ENCODE peak calls at places on chromosome X, in ten cellular contexts. One of them, this sample, is unnamed.

GRCh38 chrX:22246620-22247019 is 26.1 kb upstream of the CBLL2 start:
- DNase-seq in NCI-H510A treated with DMSO at 0.1 percent for 48 hours: no peak
- DNase-seq in iPS DF 6.9: no peak
- DNase-seq in stimulated activated naive B cell treated with anti-CD40 and anti-IgM and Interleukin-4, amounts not matched to agents 10 μg/mL and 1 μg/mL and 100 μg/mL, for 72 hours: no peak
- DNase-seq in activated CD8-positive, alpha-beta memory T cell treated with anti-CD3 and anti-CD28 coated beads for 24 hours: no peak
- DNase-seq in NCI-H774: no peak
- DNase-seq in AG08396: no peak
- DNase-seq in AG09309: peak
- DNase-seq in HFF-Myc: no peak
- DNase-seq in heart left ventricle: no peak
- DNase-seq in this sample: no peak

GRCh38 chrX:14697453-14697852 is 168.1 kb downstream of the GLRA2 start:
- DNase-seq in NCI-H510A treated with DMSO at 0.1 percent for 48 hours: peak
- DNase-seq in iPS DF 6.9: peak
- DNase-seq in stimulated activated naive B cell treated with anti-CD40 and anti-IgM and Interleukin-4, amounts not matched to agents 10 μg/mL and 1 μg/mL and 100 μg/mL, for 72 hours: peak
- DNase-seq in HFF-Myc: peak
- DNase-seq in NCI-H774: no peak
- DNase-seq in activated CD8-positive, alpha-beta memory T cell treated with anti-CD3 and anti-CD28 coated beads for 24 hours: peak
- DNase-seq in AG09309: no peak
- DNase-seq in heart left ventricle: no peak
- DNase-seq in AG08396: peak
- DNase-seq in this sample: peak

GRCh38 chrX:54166915-54167314 is 16.1 kb downstream of the FAM120C start:
- DNase-seq in AG08396: no peak
- DNase-seq in iPS DF 6.9: no peak
- DNase-seq in activated CD8-positive, alpha-beta memory T cell treated with anti-CD3 and anti-CD28 coated beads for 24 hours: no peak
- DNase-seq in NCI-H774: no peak
- DNase-seq in heart left ventricle: no peak
- DNase-seq in stimulated activated naive B cell treated with anti-CD40 and anti-IgM and Interleukin-4, amounts not matched to agents 10 μg/mL and 1 μg/mL and 100 μg/mL, for 72 hours: no peak
- DNase-seq in NCI-H510A treated with DMSO at 0.1 percent for 48 hours: no peak
- DNase-seq in HFF-Myc: no peak
- DNase-seq in AG09309: no peak
- DNase-seq in this sample: no peak

GRCh38 chrX:97310373-97310772 is 426.7 kb downstream of the RPA4 start:
- DNase-seq in AG09309: no peak
- DNase-seq in HFF-Myc: no peak
- DNase-seq in NCI-H510A treated with DMSO at 0.1 percent for 48 hours: no peak
- DNase-seq in stimulated activated naive B cell treated with anti-CD40 and anti-IgM and Interleukin-4, amounts not matched to agents 10 μg/mL and 1 μg/mL and 100 μg/mL, for 72 hours: no peak
- DNase-seq in iPS DF 6.9: peak
- DNase-seq in heart left ventricle: no peak
- DNase-seq in activated CD8-positive, alpha-beta memory T cell treated with anti-CD3 and anti-CD28 coated beads for 24 hours: no peak
- DNase-seq in AG08396: no peak
- DNase-seq in NCI-H774: no peak
- DNase-seq in this sample: no peak

GRCh38 chrX:103586314-103586646 is 965 bp downstream of the TCEAL4 start:
- DNase-seq in HFF-Myc: no peak
- DNase-seq in NCI-H510A treated with DMSO at 0.1 percent for 48 hours: no peak
- DNase-seq in activated CD8-positive, alpha-beta memory T cell treated with anti-CD3 and anti-CD28 coated beads for 24 hours: peak
- DNase-seq in heart left ventricle: peak
- DNase-seq in stimulated activated naive B cell treated with anti-CD40 and anti-IgM and Interleukin-4, amounts not matched to agents 10 μg/mL and 1 μg/mL and 100 μg/mL, for 72 hours: no peak
- DNase-seq in AG09309: no peak
- DNase-seq in NCI-H774: no peak
- DNase-seq in iPS DF 6.9: no peak
- DNase-seq in AG08396: no peak
- DNase-seq in this sample: no peak

GRCh38 chrX:16743604-16744325 is 24.4 kb downstream of the SYAP1 start:
- DNase-seq in NCI-H774: no peak
- DNase-seq in stimulated activated naive B cell treated with anti-CD40 and anti-IgM and Interleukin-4, amounts not matched to agents 10 μg/mL and 1 μg/mL and 100 μg/mL, for 72 hours: no peak
- DNase-seq in AG09309: peak
- DNase-seq in HFF-Myc: peak
- DNase-seq in NCI-H510A treated with DMSO at 0.1 percent for 48 hours: no peak
- DNase-seq in heart left ventricle: no peak
- DNase-seq in activated CD8-positive, alpha-beta memory T cell treated with anti-CD3 and anti-CD28 coated beads for 24 hours: peak
- DNase-seq in AG08396: peak
- DNase-seq in iPS DF 6.9: no peak
- DNase-seq in this sample: peak

GRCh38 chrX:21996872-21997271 is 35.3 kb upstream of the PHEX start:
- DNase-seq in HFF-Myc: peak
- DNase-seq in AG09309: peak
- DNase-seq in iPS DF 6.9: no peak
- DNase-seq in NCI-H510A treated with DMSO at 0.1 percent for 48 hours: no peak
- DNase-seq in activated CD8-positive, alpha-beta memory T cell treated with anti-CD3 and anti-CD28 coated beads for 24 hours: no peak
- DNase-seq in AG08396: peak
- DNase-seq in stimulated activated naive B cell treated with anti-CD40 and anti-IgM and Interleukin-4, amounts not matched to agents 10 μg/mL and 1 μg/mL and 100 μg/mL, for 72 hours: no peak
- DNase-seq in heart left ventricle: no peak
- DNase-seq in NCI-H774: no peak
- DNase-seq in this sample: no peak

GRCh38 chrX:109270580-109271484 is 211.1 kb downstream of the GUCY2F start:
- DNase-seq in NCI-H774: no peak
- DNase-seq in activated CD8-positive, alpha-beta memory T cell treated with anti-CD3 and anti-CD28 coated beads for 24 hours: peak
- DNase-seq in NCI-H510A treated with DMSO at 0.1 percent for 48 hours: no peak
- DNase-seq in HFF-Myc: no peak
- DNase-seq in stimulated activated naive B cell treated with anti-CD40 and anti-IgM and Interleukin-4, amounts not matched to agents 10 μg/mL and 1 μg/mL and 100 μg/mL, for 72 hours: peak
- DNase-seq in AG09309: no peak
- DNase-seq in iPS DF 6.9: no peak
- DNase-seq in heart left ventricle: no peak
- DNase-seq in AG08396: no peak
- DNase-seq in this sample: no peak

GRCh38 chrX:11188664-11189063 is 77.5 kb downstream of the HCCS start:
- DNase-seq in NCI-H510A treated with DMSO at 0.1 percent for 48 hours: no peak
- DNase-seq in HFF-Myc: peak
- DNase-seq in heart left ventricle: no peak
- DNase-seq in NCI-H774: no peak
- DNase-seq in iPS DF 6.9: no peak
- DNase-seq in AG08396: peak
- DNase-seq in activated CD8-positive, alpha-beta memory T cell treated with anti-CD3 and anti-CD28 coated beads for 24 hours: no peak
- DNase-seq in stimulated activated naive B cell treated with anti-CD40 and anti-IgM and Interleukin-4, amounts not matched to agents 10 μg/mL and 1 μg/mL and 100 μg/mL, for 72 hours: no peak
- DNase-seq in AG09309: no peak
- DNase-seq in this sample: no peak

GRCh38 chrX:12824944-12825343 is 33.7 kb downstream of the PRPS2 start:
- DNase-seq in iPS DF 6.9: no peak
- DNase-seq in NCI-H510A treated with DMSO at 0.1 percent for 48 hours: no peak
- DNase-seq in heart left ventricle: no peak
- DNase-seq in HFF-Myc: no peak
- DNase-seq in AG09309: no peak
- DNase-seq in stimulated activated naive B cell treated with anti-CD40 and anti-IgM and Interleukin-4, amounts not matched to agents 10 μg/mL and 1 μg/mL and 100 μg/mL, for 72 hours: no peak
- DNase-seq in NCI-H774: no peak
- DNase-seq in AG08396: no peak
- DNase-seq in activated CD8-positive, alpha-beta memory T cell treated with anti-CD3 and anti-CD28 coated beads for 24 hours: no peak
- DNase-seq in this sample: no peak

GRCh38 chrX:24231169-24231568 is 81.6 kb downstream of the ZFX start:
- DNase-seq in NCI-H774: no peak
- DNase-seq in NCI-H510A treated with DMSO at 0.1 percent for 48 hours: no peak
- DNase-seq in iPS DF 6.9: no peak
- DNase-seq in AG09309: peak
- DNase-seq in heart left ventricle: peak
- DNase-seq in AG08396: peak
- DNase-seq in HFF-Myc: peak
- DNase-seq in stimulated activated naive B cell treated with anti-CD40 and anti-IgM and Interleukin-4, amounts not matched to agents 10 μg/mL and 1 μg/mL and 100 μg/mL, for 72 hours: no peak
- DNase-seq in activated CD8-positive, alpha-beta memory T cell treated with anti-CD3 and anti-CD28 coated beads for 24 hours: no peak
- DNase-seq in this sample: peak

GRCh38 chrX:71911023-71911730 is 532 bp downstream of the NHSL2 start:
- DNase-seq in HFF-Myc: no peak
- DNase-seq in heart left ventricle: peak
- DNase-seq in NCI-H510A treated with DMSO at 0.1 percent for 48 hours: peak
- DNase-seq in stimulated activated naive B cell treated with anti-CD40 and anti-IgM and Interleukin-4, amounts not matched to agents 10 μg/mL and 1 μg/mL and 100 μg/mL, for 72 hours: no peak
- DNase-seq in activated CD8-positive, alpha-beta memory T cell treated with anti-CD3 and anti-CD28 coated beads for 24 hours: peak
- DNase-seq in NCI-H774: no peak
- DNase-seq in iPS DF 6.9: no peak
- DNase-seq in AG09309: no peak
- DNase-seq in AG08396: no peak
- DNase-seq in this sample: no peak

GRCh38 chrX:54641530-54641929 is 111.5 kb downstream of the GNL3L start:
- DNase-seq in HFF-Myc: no peak
- DNase-seq in NCI-H774: no peak
- DNase-seq in stimulated activated naive B cell treated with anti-CD40 and anti-IgM and Interleukin-4, amounts not matched to agents 10 μg/mL and 1 μg/mL and 100 μg/mL, for 72 hours: no peak
- DNase-seq in iPS DF 6.9: no peak
- DNase-seq in AG09309: no peak
- DNase-seq in AG08396: no peak
- DNase-seq in NCI-H510A treated with DMSO at 0.1 percent for 48 hours: no peak
- DNase-seq in heart left ventricle: no peak
- DNase-seq in activated CD8-positive, alpha-beta memory T cell treated with anti-CD3 and anti-CD28 coated beads for 24 hours: no peak
- DNase-seq in this sample: no peak

GRCh38 chrX:96372313-96373046 is 312.2 kb upstream of the DIAPH2 start:
- DNase-seq in NCI-H774: peak
- DNase-seq in activated CD8-positive, alpha-beta memory T cell treated with anti-CD3 and anti-CD28 coated beads for 24 hours: no peak
- DNase-seq in NCI-H510A treated with DMSO at 0.1 percent for 48 hours: peak
- DNase-seq in stimulated activated naive B cell treated with anti-CD40 and anti-IgM and Interleukin-4, amounts not matched to agents 10 μg/mL and 1 μg/mL and 100 μg/mL, for 72 hours: no peak
- DNase-seq in iPS DF 6.9: no peak
- DNase-seq in AG08396: peak
- DNase-seq in AG09309: peak
- DNase-seq in heart left ventricle: peak
- DNase-seq in HFF-Myc: no peak
- DNase-seq in this sample: peak

GRCh38 chrX:15680401-15680800 is 15.8 kb upstream of the CLTRN start:
- DNase-seq in iPS DF 6.9: no peak
- DNase-seq in NCI-H510A treated with DMSO at 0.1 percent for 48 hours: no peak
- DNase-seq in activated CD8-positive, alpha-beta memory T cell treated with anti-CD3 and anti-CD28 coated beads for 24 hours: no peak
- DNase-seq in AG09309: no peak
- DNase-seq in NCI-H774: no peak
- DNase-seq in heart left ventricle: no peak
- DNase-seq in HFF-Myc: no peak
- DNase-seq in stimulated activated naive B cell treated with anti-CD40 and anti-IgM and Interleukin-4, amounts not matched to agents 10 μg/mL and 1 μg/mL and 100 μg/mL, for 72 hours: peak
- DNase-seq in AG08396: no peak
- DNase-seq in this sample: no peak

GRCh38 chrX:19852014-19853005 is 35.1 kb downstream of the SH3KBP1 start:
- DNase-seq in AG08396: peak
- DNase-seq in stimulated activated naive B cell treated with anti-CD40 and anti-IgM and Interleukin-4, amounts not matched to agents 10 μg/mL and 1 μg/mL and 100 μg/mL, for 72 hours: no peak
- DNase-seq in heart left ventricle: no peak
- DNase-seq in iPS DF 6.9: no peak
- DNase-seq in NCI-H774: no peak
- DNase-seq in AG09309: no peak
- DNase-seq in HFF-Myc: no peak
- DNase-seq in activated CD8-positive, alpha-beta memory T cell treated with anti-CD3 and anti-CD28 coated beads for 24 hours: no peak
- DNase-seq in NCI-H510A treated with DMSO at 0.1 percent for 48 hours: no peak
- DNase-seq in this sample: peak

GRCh38 chrX:78886550-78886949 is 58.6 kb upstream of the P2RY10 start:
- DNase-seq in activated CD8-positive, alpha-beta memory T cell treated with anti-CD3 and anti-CD28 coated beads for 24 hours: no peak
- DNase-seq in HFF-Myc: no peak
- DNase-seq in iPS DF 6.9: no peak
- DNase-seq in NCI-H510A treated with DMSO at 0.1 percent for 48 hours: no peak
- DNase-seq in AG08396: no peak
- DNase-seq in NCI-H774: no peak
- DNase-seq in heart left ventricle: no peak
- DNase-seq in stimulated activated naive B cell treated with anti-CD40 and anti-IgM and Interleukin-4, amounts not matched to agents 10 μg/mL and 1 μg/mL and 100 μg/mL, for 72 hours: no peak
- DNase-seq in AG09309: no peak
- DNase-seq in this sample: no peak

GRCh38 chrX:67346667-67347066 is 197.2 kb upstream of the AR start:
- DNase-seq in heart left ventricle: no peak
- DNase-seq in AG08396: no peak
- DNase-seq in HFF-Myc: no peak
- DNase-seq in NCI-H510A treated with DMSO at 0.1 percent for 48 hours: no peak
- DNase-seq in NCI-H774: no peak
- DNase-seq in stimulated activated naive B cell treated with anti-CD40 and anti-IgM and Interleukin-4, amounts not matched to agents 10 μg/mL and 1 μg/mL and 100 μg/mL, for 72 hours: no peak
- DNase-seq in activated CD8-positive, alpha-beta memory T cell treated with anti-CD3 and anti-CD28 coated beads for 24 hours: no peak
- DNase-seq in iPS DF 6.9: no peak
- DNase-seq in AG09309: no peak
- DNase-seq in this sample: no peak

GRCh38 chrX:6029014-6029413 is 199.7 kb downstream of the NLGN4X start:
- DNase-seq in stimulated activated naive B cell treated with anti-CD40 and anti-IgM and Interleukin-4, amounts not matched to agents 10 μg/mL and 1 μg/mL and 100 μg/mL, for 72 hours: no peak
- DNase-seq in AG09309: no peak
- DNase-seq in iPS DF 6.9: no peak
- DNase-seq in NCI-H510A treated with DMSO at 0.1 percent for 48 hours: peak
- DNase-seq in activated CD8-positive, alpha-beta memory T cell treated with anti-CD3 and anti-CD28 coated beads for 24 hours: no peak
- DNase-seq in NCI-H774: no peak
- DNase-seq in AG08396: no peak
- DNase-seq in heart left ventricle: no peak
- DNase-seq in HFF-Myc: no peak
- DNase-seq in this sample: no peak

GRCh38 chrX:74521961-74522833 is 92.2 kb downstream of the RLIM start:
- DNase-seq in AG08396: no peak
- DNase-seq in NCI-H510A treated with DMSO at 0.1 percent for 48 hours: no peak
- DNase-seq in stimulated activated naive B cell treated with anti-CD40 and anti-IgM and Interleukin-4, amounts not matched to agents 10 μg/mL and 1 μg/mL and 100 μg/mL, for 72 hours: no peak
- DNase-seq in activated CD8-positive, alpha-beta memory T cell treated with anti-CD3 and anti-CD28 coated beads for 24 hours: no peak
- DNase-seq in iPS DF 6.9: no peak
- DNase-seq in HFF-Myc: peak
- DNase-seq in NCI-H774: no peak
- DNase-seq in heart left ventricle: peak
- DNase-seq in AG09309: no peak
- DNase-seq in this sample: peak

GRCh38 chrX:69616520-69617203 is 749 bp downstream of the EDA start:
- DNase-seq in AG09309: no peak
- DNase-seq in NCI-H774: no peak
- DNase-seq in stimulated activated naive B cell treated with anti-CD40 and anti-IgM and Interleukin-4, amounts not matched to agents 10 μg/mL and 1 μg/mL and 100 μg/mL, for 72 hours: no peak
- DNase-seq in AG08396: no peak
- DNase-seq in NCI-H510A treated with DMSO at 0.1 percent for 48 hours: peak
- DNase-seq in activated CD8-positive, alpha-beta memory T cell treated with anti-CD3 and anti-CD28 coated beads for 24 hours: no peak
- DNase-seq in HFF-Myc: no peak
- DNase-seq in iPS DF 6.9: no peak
- DNase-seq in heart left ventricle: peak
- DNase-seq in this sample: peak

GRCh38 chrX:107154787-107155620 is 36.4 kb upstream of the RBM41 start:
- DNase-seq in activated CD8-positive, alpha-beta memory T cell treated with anti-CD3 and anti-CD28 coated beads for 24 hours: no peak
- DNase-seq in HFF-Myc: peak
- DNase-seq in NCI-H774: no peak
- DNase-seq in NCI-H510A treated with DMSO at 0.1 percent for 48 hours: no peak
- DNase-seq in AG08396: no peak
- DNase-seq in AG09309: no peak
- DNase-seq in iPS DF 6.9: no peak
- DNase-seq in stimulated activated naive B cell treated with anti-CD40 and anti-IgM and Interleukin-4, amounts not matched to agents 10 μg/mL and 1 μg/mL and 100 μg/mL, for 72 hours: no peak
- DNase-seq in heart left ventricle: no peak
- DNase-seq in this sample: no peak